ENCODE peak calls at places on chromosomes 7 and 10, in four cellular contexts. R is lower lobe of right lung, J is fibroblast of lung, T is ascending aorta. F is an unnamed sample.

GRCh38 chr7:138239244-138239643 is 163.0 kb downstream of the AKR1D1 start:
- DNase-seq in J (peak), T (no peak), R (no peak), F (no peak)

GRCh38 chr10:49015700-49016099 is 76.1 kb upstream of the LRRC18 start:
- DNase-seq in T (no peak), R (no peak), J (no peak), F (no peak)

GRCh38 chr7:5442757-5443305 is 19.2 kb upstream of the TNRC18 start:
- DNase-seq in R (no peak), T (no peak), J (no peak), F (no peak)

GRCh38 chr10:132554991-132555647 is 17.5 kb downstream of the INPP5A start:
- DNase-seq in T (no peak), J (no peak), R (peak), F (no peak)

GRCh38 chr7:30163231-30163894 is 28.6 kb downstream of the MTURN start:
- DNase-seq in R (peak), J (no peak), T (no peak), F (no peak)

GRCh38 chr10:72254891-72255568 is 18.7 kb upstream of the DDIT4 start:
- DNase-seq in J (peak), R (peak), T (peak), F (peak)

GRCh38 chr7:47092331-47092730 is 489.6 kb downstream of the TNS3 start:
- DNase-seq in T (no peak), J (no peak), R (no peak), F (no peak)

GRCh38 chr7:77266162-77266807 is 66.7 kb upstream of the FGL2 start:
- DNase-seq in J (no peak), T (no peak), R (no peak), F (no peak)

GRCh38 chr10:117216028-117216427 is 18.7 kb downstream of the KCNK18 start:
- DNase-seq in J (no peak), T (no peak), R (no peak), F (no peak)

GRCh38 chr10:118918689-118919088 is 110.8 kb upstream of the NANOS1 start:
- DNase-seq in R (no peak), T (no peak), J (no peak), F (no peak)

GRCh38 chr7:108372601-108373000 is 83.6 kb downstream of the NRCAM start:
- DNase-seq in R (no peak), T (no peak), J (peak), F (no peak)

GRCh38 chr7:105131890-105132289 is 117.9 kb downstream of the KMT2E start:
- DNase-seq in J (no peak), T (no peak), R (no peak), F (no peak)

GRCh38 chr7:64887756-64888508 is 15.1 kb upstream of the ZNF273 start:
- DNase-seq in J (no peak), T (no peak), R (peak), F (no peak)

GRCh38 chr7:21526007-21526406 is 16.8 kb upstream of the DNAH11 start:
- DNase-seq in J (peak), R (no peak), T (no peak), F (no peak)

GRCh38 chr7:55085511-55086412 is 66.9 kb downstream of the EGFR start:
- DNase-seq in J (no peak), T (no peak), R (no peak), F (no peak)

GRCh38 chr10:96292971-96293909 is 11.0 kb upstream of the DNTT start:
- DNase-seq in R (no peak), J (peak), T (no peak), F (no peak)

GRCh38 chr7:156725982-156726381 is 85.4 kb downstream of the RNF32 start:
- DNase-seq in J (peak), T (no peak), R (no peak), F (no peak)

GRCh38 chr7:113491305-113491704 is 373.0 kb upstream of the SMIM30 start:
- DNase-seq in J (no peak), R (no peak), T (no peak), F (no peak)

GRCh38 chr7:101169838-101170531 is 4.6 kb upstream of the VGF start:
- DNase-seq in J (peak), R (peak), T (no peak), F (peak)

GRCh38 chr10:43323245-43323644 is 48.2 kb upstream of the FXYD4 start:
- DNase-seq in J (no peak), T (no peak), R (no peak), F (no peak)

GRCh38 chr7:73906874-73907273 is 45.9 kb downstream of the TMEM270 start:
- DNase-seq in R (peak), T (no peak), J (no peak), F (peak)

GRCh38 chr7:12091164-12091563 is 119.9 kb upstream of the TMEM106B start:
- DNase-seq in J (no peak), T (no peak), R (no peak), F (no peak)

GRCh38 chr7:41096921-41097320 is 606.0 kb downstream of the INHBA start:
- DNase-seq in R (no peak), T (no peak), J (peak), F (no peak)

GRCh38 chr10:58700576-58700975 is 187.9 kb downstream of the BICC1 start:
- DNase-seq in R (no peak), T (no peak), J (no peak), F (no peak)

GRCh38 chr10:67098460-67098859 is 172.6 kb downstream of the LRRTM3 start:
- DNase-seq in J (no peak), T (no peak), R (no peak), F (no peak)

GRCh38 chr7:41224063-41224763 is 478.7 kb downstream of the INHBA start:
- DNase-seq in R (no peak), J (peak), T (no peak), F (no peak)

GRCh38 chr7:128135275-128136214 is 104.3 kb upstream of the LRRC4 start:
- DNase-seq in R (peak), J (peak), T (no peak), F (peak)

GRCh38 chr10:5565205-5565545 is 40.4 kb downstream of the CALML3 start:
- DNase-seq in T (no peak), J (no peak), R (peak), F (peak)

GRCh38 chr10:5565671-5566581 is 41.2 kb downstream of the CALML3 start:
- DNase-seq in T (no peak), R (peak), J (no peak), F (no peak)

GRCh38 chr10:5563237-5563961 is 38.6 kb downstream of the CALML3 start:
- DNase-seq in T (no peak), J (no peak), R (peak), F (no peak)

GRCh38 chr10:5564537-5565204 is 39.9 kb downstream of the CALML3 start:
- DNase-seq in J (no peak), T (no peak), R (no peak), F (no peak)

DNA sequence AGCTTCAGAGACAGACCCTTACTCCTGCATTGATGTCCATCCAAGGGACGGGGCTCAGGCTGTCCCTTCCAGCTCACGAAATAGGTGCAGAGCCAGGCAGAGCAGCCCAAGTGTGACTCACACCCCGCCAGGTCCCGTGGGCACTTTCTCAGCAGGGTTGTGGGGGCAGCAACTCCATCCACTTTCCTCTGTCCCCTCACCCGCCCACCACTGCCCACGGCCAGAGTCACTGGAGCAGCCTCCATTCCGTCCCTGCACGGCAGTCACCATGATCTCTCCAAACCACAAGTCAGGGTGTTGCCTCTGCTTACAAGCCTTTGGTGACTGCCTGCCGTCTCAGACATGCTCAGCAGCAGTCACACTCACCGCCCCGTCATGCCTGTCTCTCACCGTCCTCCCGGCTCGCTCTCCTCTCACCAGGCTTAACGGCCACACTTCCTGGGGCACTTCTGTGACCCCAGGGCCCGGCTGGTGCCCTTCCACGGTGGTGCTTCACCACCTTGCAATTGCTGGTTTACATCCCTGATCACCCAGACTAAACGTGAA is 39.3 kb downstream of the CALML3 start:
- DNase-seq in T (no peak), J (no peak), R (peak), F (peak)
- H3K27ac ChIP-seq in T (peak), J (no peak), R (no peak), F (no peak)

DNA sequence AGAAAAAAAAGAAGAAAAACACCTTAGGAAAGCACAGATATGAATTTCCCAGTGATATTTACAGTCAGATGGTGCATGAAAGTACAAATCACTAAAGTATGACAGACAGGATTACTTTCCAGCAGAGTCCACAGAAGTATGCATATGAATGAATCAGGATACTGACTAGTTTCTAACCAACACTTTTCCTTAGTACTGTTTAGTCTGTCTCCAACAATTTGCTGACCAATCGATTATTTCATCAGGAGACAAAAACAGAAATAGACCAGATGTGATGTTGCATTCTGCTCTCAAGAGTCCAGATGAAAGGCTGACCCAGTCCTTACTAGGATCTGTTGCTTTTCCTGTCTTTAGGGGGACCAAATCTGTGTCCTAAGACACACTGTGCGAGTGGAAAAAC is 14.6 kb downstream of the SLC35B4 start:
- DNase-seq in J (peak), R (no peak), T (no peak), F (no peak)
- H3K27ac ChIP-seq in J (no peak), R (no peak), T (no peak), F (no peak)

DNA sequence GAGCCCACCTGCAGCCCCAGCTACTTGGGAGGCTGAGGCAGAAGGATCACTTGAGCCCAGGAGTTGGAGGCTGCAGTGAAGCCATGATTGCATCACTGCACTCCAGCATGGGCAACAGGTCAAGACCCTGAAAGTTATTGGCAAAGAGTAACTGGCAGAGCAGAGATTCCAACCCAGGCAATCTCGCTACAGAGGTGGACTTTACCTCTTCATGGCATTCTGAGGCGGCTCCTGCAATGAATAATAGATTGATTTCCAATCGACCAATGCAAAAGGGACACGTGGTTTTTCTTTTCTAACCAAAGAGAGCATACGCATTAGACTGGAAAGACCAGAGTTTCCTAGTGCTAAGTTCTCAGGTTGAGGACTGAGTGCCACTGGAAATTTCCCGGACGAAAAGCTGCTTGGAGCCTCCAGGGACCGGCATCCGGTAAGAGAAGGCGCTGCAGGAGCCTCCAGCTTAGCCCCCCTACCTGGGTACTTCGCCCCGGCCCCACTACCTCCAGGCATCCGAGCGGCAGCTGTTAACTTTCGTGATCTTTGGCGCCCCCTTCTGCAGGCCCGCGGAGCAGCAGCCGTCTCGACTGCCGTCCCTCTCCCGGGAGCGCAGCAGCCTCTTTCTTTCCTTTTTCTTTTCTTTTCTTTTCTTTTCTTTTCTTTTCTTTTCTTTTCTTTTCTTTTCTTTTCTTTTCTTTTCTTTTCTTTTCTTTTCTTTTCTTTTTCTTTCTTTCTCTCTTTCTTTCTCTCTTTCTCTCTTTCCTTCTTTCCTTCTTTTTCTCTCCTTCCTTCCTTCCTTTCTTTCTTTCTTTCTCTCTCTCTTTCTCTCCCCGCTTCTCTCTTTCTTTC is 4.1 kb downstream of the MBLAC1 start:
- DNase-seq in R (peak), J (peak), T (no peak), F (peak)
- H3K27ac ChIP-seq in R (no peak), J (no peak), T (no peak), F (no peak)

DNA sequence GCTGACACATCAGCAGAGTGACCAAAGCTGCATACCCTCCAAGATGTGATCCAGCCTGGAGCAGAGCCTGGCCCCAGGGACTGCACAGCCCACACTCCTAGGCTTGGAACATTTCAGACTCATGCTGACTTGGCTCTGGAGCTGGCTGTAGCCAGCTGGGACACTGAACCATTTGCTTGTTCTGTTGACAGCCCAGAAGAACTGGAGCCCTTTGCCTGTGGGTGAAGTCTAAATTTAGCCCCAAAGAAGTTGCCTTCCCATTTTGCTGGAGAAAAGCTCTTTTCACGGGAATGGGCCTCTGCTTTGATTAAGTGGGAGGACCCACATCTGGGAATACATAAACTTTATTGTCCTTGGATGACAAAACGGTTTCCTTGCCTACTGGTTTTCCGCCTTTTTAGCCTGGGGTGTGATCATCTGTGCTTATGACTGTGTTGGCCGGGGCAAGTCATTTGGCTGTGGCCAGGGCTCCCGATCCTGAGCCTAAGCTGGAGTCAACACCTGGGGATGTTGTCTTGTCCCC is 186.2 kb upstream of the BMPER start:
- DNase-seq in R (no peak), J (peak), T (no peak), F (no peak)
- H3K27ac ChIP-seq in R (peak), J (no peak), T (peak), F (peak)

F was measured in tibial nerve.